ENCODE peak calls at places on chromosome 6, in nine cellular contexts. U is H4; B is upper lobe of right lung; K is activated T-helper 1 cell treated with anti-CD3 and anti-CD28 coated beads, Interleukin-12 subunit alpha, Interleukin-12 subunit beta, Interleukin-2, Interleukin-4 antibody, amounts not matched to agents 30 ng/mL and 10 ng/mL and 1 ng/mL, durations not matched to agents 14 hours and 24 hours and 36 hours; M is activated gamma-delta T cell; P is cerebellum; I is stimulated activated CD4-positive, alpha-beta T cell treated with anti-CD3 and anti-CD28 coated beads, Interleukin-12 subunit alpha, Interleukin-12 subunit beta, amount 100 ng/mL, for 48 hours; X is H9; T is left cardiac atrium. R is an unnamed sample.

GRCh38 chr6:68777956-68778355 is 142.9 kb downstream of the ADGRB3 start:
- DNase-seq in T (peak; percentile 25), K (no peak), U (peak; percentile 38), M (no peak), B (no peak), I (no peak), X (no peak), P (peak; percentile 68), R (peak; percentile 30)

GRCh38 chr6:11486486-11486885 is 51.1 kb upstream of the TMEM170B start:
- DNase-seq in U (no peak), M (no peak), X (no peak), B (no peak), T (no peak), K (no peak), P (no peak), I (no peak), R (no peak)

GRCh38 chr6:157840776-157841175 is 17.7 kb downstream of the SNX9 start:
- DNase-seq in K (no peak), P (no peak), X (no peak), U (no peak), M (no peak), I (no peak), B (no peak), T (no peak), R (no peak)

GRCh38 chr6:90413396-90413795 is 116.8 kb upstream of the BACH2 start:
- DNase-seq in T (no peak), U (no peak), I (no peak), K (no peak), X (no peak), M (no peak), P (no peak), B (no peak), R (no peak)

GRCh38 chr6:148593130-148593812 is 153.6 kb upstream of the UST start:
- DNase-seq in M (no peak), P (no peak), T (peak; percentile 32), U (no peak), B (peak; percentile 67), I (no peak), X (no peak), K (no peak), R (no peak)

GRCh38 chr6:150418825-150419594 is 50.2 kb downstream of the IYD start:
- DNase-seq in B (peak; percentile 85), K (no peak), M (no peak), U (peak; percentile 47), T (peak; percentile 83), P (peak; percentile 3), X (peak; percentile 61), I (peak; percentile 48), R (peak; percentile 46)

GRCh38 chr6:143614270-143614669 is 63.5 kb upstream of the PHACTR2 start:
- DNase-seq in T (no peak), I (no peak), X (no peak), B (no peak), K (no peak), U (no peak), P (no peak), M (no peak), R (no peak)

GRCh38 chr6:28648878-28649375 is 123.2 kb downstream of the GPX5 start:
- DNase-seq in M (no peak), P (no peak), K (no peak), U (no peak), I (no peak), X (no peak), T (no peak), B (no peak), R (no peak)

GRCh38 chr6:27592481-27593199 is 119.7 kb upstream of the ZNF184 start:
- DNase-seq in I (peak; percentile 31), P (no peak), T (no peak), K (peak; percentile 51), B (no peak), X (peak; percentile 81), U (peak; percentile 91), M (no peak), R (no peak)

GRCh38 chr6:18264338-18265098 is at the start of gene DEK:
- DNase-seq in P (peak; percentile 89), M (peak; percentile 73), T (peak; percentile 88), U (peak; percentile 73), K (peak; percentile 77), X (peak; percentile 87), B (peak; percentile 92), I (peak; percentile 79), R (peak; percentile 85)

GRCh38 chr6:5214570-5215052 is 46.1 kb downstream of the LYRM4 start:
- DNase-seq in P (peak; percentile 45), I (peak; percentile 19), K (no peak), T (peak; percentile 28), B (no peak), U (peak; percentile 24), X (peak; percentile 78), M (no peak), R (peak; percentile 69)